ENCODE peak calls at places on chromosome 19, in four cellular contexts. Q, H, J and W are unnamed samples.

GRCh38 chr19:4140237-4140711 is 13.2 kb upstream of the CREB3L3 start:
- DNase-seq in Q (no peak), J (peak), H (peak), W (peak)

GRCh38 chr19:1039646-1040475 is at the start of gene ABCA7:
- DNase-seq in J (peak), Q (peak), H (peak), W (peak)

GRCh38 chr19:294341-294818 is 3.2 kb upstream of the PLPP2 start:
- DNase-seq in Q (no peak), H (no peak), J (no peak), W (no peak)

GRCh38 chr19:54188224-54188871 is 1.0 kb downstream of the MBOAT7 start:
- DNase-seq in Q (no peak), H (peak), J (no peak), W (no peak)

GRCh38 chr19:10911579-10912363 is 16.7 kb downstream of the YIPF2 start:
- DNase-seq in Q (no peak), J (no peak), H (no peak), W (no peak)

GRCh38 chr19:40466219-40467006 is at the start of gene SPTBN4:
- DNase-seq in Q (peak), H (no peak), J (no peak), W (no peak)

GRCh38 chr19:13164370-13165090 is 14.3 kb downstream of the IER2 start:
- DNase-seq in H (peak), J (peak), Q (no peak), W (peak)

GRCh38 chr19:35328851-35329285 is at the start of gene CD22:
- DNase-seq in H (no peak), Q (peak), J (no peak), W (no peak)

GRCh38 chr19:3879656-3880055 is 829 bp upstream of the ATCAY start:
- DNase-seq in H (peak), Q (no peak), J (no peak), W (no peak)

GRCh38 chr19:48551437-48552302 is at the start of gene SULT2B1:
- DNase-seq in J (no peak), H (no peak), Q (no peak), W (peak)

GRCh38 chr19:12075538-12076139 is 11.1 kb downstream of the ZNF844 start:
- DNase-seq in J (no peak), H (no peak), Q (no peak), W (no peak)

GRCh38 chr19:49887653-49888477 is 8.8 kb downstream of the IL4I1 start:
- DNase-seq in J (no peak), Q (no peak), H (no peak), W (no peak)

GRCh38 chr19:7101498-7102253 is 32.2 kb downstream of the ZNF557 start:
- DNase-seq in Q (no peak), J (no peak), H (no peak), W (no peak)

GRCh38 chr19:1503089-1503924 is 9.5 kb downstream of the ADAMTSL5 start:
- DNase-seq in Q (no peak), H (peak), J (no peak), W (peak)

GRCh38 chr19:33404506-33404905 is 31.0 kb downstream of the CEBPG start:
- DNase-seq in Q (no peak), J (no peak), H (no peak), W (no peak)

GRCh38 chr19:47020132-47020805 is 632 bp downstream of the NPAS1 start:
- DNase-seq in Q (no peak), H (no peak), J (no peak), W (no peak)

GRCh38 chr19:9793051-9793591 is 24.6 kb upstream of the ZNF846 start:
- DNase-seq in H (peak), Q (no peak), J (no peak), W (no peak)

GRCh38 chr19:43618921-43619261 is 538 bp downstream of the ZNF428 start:
- DNase-seq in J (peak), Q (peak), H (peak), W (peak)

GRCh38 chr19:4061178-4061682 is 5.5 kb downstream of the ZBTB7A start:
- DNase-seq in J (peak), H (no peak), Q (no peak), W (peak)

GRCh38 chr19:2089001-2089711 is 7.0 kb downstream of the MOB3A start:
- DNase-seq in Q (peak), H (no peak), J (no peak), W (no peak)

GRCh38 chr19:33177417-33177976 is 16.6 kb upstream of the LRP3 start:
- DNase-seq in H (no peak), Q (no peak), J (peak), W (peak)

GRCh38 chr19:16628183-16628983 is at the start of gene MED26:
- DNase-seq in J (peak), H (peak), Q (peak), W (peak)

GRCh38 chr19:16627194-16627927 is 643 bp downstream of the MED26 start:
- DNase-seq in J (peak), H (peak), Q (no peak), W (peak)

GRCh38 chr19:16627928-16628182 is 149 bp downstream of the MED26 start:
- DNase-seq in J (no peak), H (no peak), Q (no peak), W (no peak)

GRCh38 chr19:16631465-16631864 is 3.5 kb upstream of the MED26 start:
- DNase-seq in H (no peak), Q (no peak), J (peak), W (no peak)

GRCh38 chr19:16628984-16629691 is 1.1 kb upstream of the MED26 start:
- DNase-seq in J (no peak), Q (peak), H (peak), W (no peak)
- H3K27ac ChIP-seq in J (peak), Q (peak), H (peak), W (peak)

DNA sequence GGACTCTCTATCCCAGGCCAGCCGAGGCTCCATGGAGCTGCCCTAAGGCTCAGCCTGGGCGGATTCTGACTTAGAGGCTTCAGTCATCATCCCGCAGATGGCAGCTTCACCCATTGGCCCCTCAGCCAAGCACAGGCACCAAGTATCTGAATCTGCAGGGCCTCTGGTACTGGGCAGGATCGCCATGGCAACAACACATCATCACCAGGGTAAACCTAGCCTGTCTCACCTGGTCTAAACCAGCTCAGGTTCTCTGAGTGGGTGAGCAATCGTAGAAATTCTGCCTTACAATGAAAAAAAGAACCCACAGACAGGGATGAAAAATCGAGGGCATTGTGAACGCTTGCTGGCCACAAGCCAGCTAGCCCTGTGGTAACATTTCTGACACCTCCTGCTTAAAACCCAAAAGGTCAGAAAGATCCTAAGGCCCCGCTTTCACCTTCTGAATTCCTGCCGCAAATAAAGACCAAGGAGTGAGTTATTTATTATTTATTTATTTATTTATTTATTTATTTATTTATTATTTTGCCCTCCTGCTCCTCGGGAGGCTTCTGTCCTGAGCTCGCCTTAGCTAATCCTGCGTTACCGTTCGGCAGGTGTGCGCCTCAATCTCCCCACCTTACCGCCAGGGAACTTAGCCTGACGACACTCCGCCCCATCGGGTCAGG is 12.0 kb upstream of the CEACAM21 start:
- DNase-seq in Q (no peak), H (no peak), J (no peak), W (peak)
- TF ChIP-seq CHD4 in Q (no peak), H (no peak), J (no peak), W (no peak)

DNA sequence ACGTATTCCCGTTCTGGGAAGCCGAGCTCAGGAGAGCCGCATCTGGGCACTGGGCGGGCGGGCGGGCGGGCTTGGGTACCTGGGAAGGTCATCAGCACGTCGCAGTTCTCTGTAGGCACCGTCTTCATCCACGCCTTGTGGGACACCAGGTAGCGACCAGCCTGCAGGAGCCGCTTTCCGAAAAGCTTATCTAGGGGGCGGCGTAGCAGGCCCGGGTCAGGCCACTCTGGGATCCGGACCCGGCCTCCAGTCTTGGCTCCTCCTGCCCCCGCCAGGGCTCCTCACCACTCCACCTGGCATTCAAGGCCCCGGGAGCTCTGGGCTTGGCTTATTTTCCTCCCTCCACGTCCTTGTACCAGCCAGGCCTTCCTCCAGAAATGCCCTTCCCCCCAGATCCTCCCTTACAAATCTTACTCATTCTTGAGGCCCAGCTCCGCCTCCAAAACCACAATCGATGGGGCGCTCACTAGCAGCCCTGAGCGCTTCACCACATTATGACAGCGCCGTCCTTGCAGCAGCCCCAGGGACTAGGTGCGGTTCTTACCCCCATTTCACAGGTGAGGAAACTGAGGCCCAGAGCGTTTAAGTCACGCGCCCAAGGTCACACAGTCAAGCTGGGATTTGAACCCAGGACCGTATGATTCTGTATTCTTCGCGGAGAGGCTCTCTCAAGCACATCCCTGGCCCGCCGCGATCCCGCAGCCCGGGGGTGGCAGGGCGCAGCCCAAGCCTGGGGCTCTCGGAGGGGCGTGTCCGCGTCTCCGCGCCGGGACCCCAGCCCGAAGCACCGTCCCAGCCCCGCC is 843 bp downstream of the ANO8 start:
- DNase-seq in H (peak), J (no peak), Q (peak), W (peak)
- H3K27ac ChIP-seq in H (peak), J (peak), Q (peak), W (peak)

DNA sequence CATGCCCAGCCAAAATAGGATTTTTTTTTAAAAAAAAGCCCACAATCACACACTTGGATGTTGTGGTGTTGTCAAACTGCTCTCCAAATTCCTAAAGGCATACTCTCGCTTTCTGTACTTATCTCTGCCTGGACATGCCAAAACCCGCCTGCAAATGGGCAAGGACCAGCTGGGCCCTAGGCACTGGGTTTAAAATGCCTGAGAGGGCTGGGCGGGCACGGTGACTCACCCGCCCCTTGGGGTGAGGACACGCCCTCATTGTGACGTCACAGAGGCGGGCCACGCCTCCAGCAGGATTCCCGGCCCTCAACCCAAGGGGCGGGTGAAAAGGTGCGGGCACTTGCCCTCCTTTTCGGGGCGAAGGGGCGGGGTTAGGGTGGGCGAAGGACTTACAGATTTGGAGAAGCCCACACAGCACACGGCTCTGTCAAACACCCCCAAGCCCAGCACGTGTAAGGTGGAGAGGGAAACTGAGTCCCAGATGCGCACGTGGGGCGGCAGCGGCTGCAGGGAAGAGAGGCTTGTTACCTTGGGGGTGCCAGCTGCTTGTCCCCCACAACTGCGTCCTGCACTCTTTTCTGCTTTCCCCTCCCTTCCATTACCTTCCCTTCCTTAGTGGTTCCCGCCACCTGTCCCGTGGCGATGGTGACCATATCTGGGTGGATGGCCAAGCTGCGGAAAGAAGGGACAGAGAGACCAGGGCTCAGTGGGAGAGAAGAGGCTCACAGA is 6.6 kb downstream of the EML2 start:
- DNase-seq in J (no peak), Q (no peak), H (peak), W (peak)
- TF ChIP-seq CHD4 in J (no peak), Q (no peak), H (no peak), W (no peak)